ENCODE peak calls at places on chromosomes 3 and 15, in five cellular contexts. P, X, V, M and T are unnamed samples.
A peak's percentile ranks its signal among the peaks of the same experiment; 100 is the strongest.

GRCh38 chr3:149776170-149776569 is 16.2 kb downstream of the ANKUB1 start:
- DNase-seq in P (no peak), M (no peak), V (no peak), X (no peak), T (no peak)

GRCh38 chr3:116835658-116836057 is 126.1 kb downstream of the TUSC7 start:
- DNase-seq in P (no peak), X (no peak), V (no peak), M (no peak), T (no peak)

GRCh38 chr3:153679711-153680110 is 441.5 kb upstream of the ARHGEF26 start:
- DNase-seq in M (no peak), V (no peak), X (no peak), P (no peak), T (no peak)

GRCh38 chr15:61275451-61275850 is 46.3 kb upstream of the RORA start:
- DNase-seq in X (no peak), P (no peak), V (no peak), M (no peak), T (no peak)

GRCh38 chr3:16067837-16068471 is 106.5 kb upstream of the GALNT15 start:
- DNase-seq in M (no peak), P (no peak), X (peak; percentile 60), V (no peak), T (no peak)

GRCh38 chr3:184129012-184129411 is 6.1 kb upstream of the EIF2B5 start:
- DNase-seq in V (no peak), P (peak; percentile 48), M (no peak), X (peak; percentile 44), T (no peak)

GRCh38 chr3:101825904-101826445 is 23.3 kb upstream of the NFKBIZ start:
- DNase-seq in M (no peak), P (no peak), V (no peak), X (no peak), T (no peak)

GRCh38 chr15:90866161-90866715 is 2.1 kb upstream of the FURIN start:
- DNase-seq in P (no peak), X (no peak), M (no peak), V (no peak), T (no peak)

GRCh38 chr3:172622916-172623700 is 87.8 kb downstream of the NCEH1 start:
- DNase-seq in V (no peak), P (no peak), X (peak; percentile 41), M (no peak), T (no peak)

GRCh38 chr15:70267879-70268278 is 170.2 kb upstream of the TLE3 start:
- DNase-seq in M (no peak), V (no peak), P (no peak), X (no peak), T (no peak)

GRCh38 chr15:75452968-75453702 is 1.6 kb upstream of the SIN3A start:
- DNase-seq in M (peak; percentile 30), V (peak; percentile 25), P (peak; percentile 42), X (no peak), T (no peak)

GRCh38 chr15:69579950-69580618 is 127.5 kb downstream of the RPLP1 start:
- DNase-seq in M (no peak), X (no peak), P (peak; percentile 18), V (no peak), T (no peak)

GRCh38 chr15:73957276-73957675 is 31.0 kb downstream of the LOXL1 start:
- DNase-seq in V (no peak), P (no peak), X (no peak), M (no peak), T (no peak)

GRCh38 chr3:139260793-139261736 is 82.8 kb upstream of the MRPS22 start:
- DNase-seq in X (no peak), M (no peak), V (no peak), P (no peak), T (no peak)

GRCh38 chr15:27820722-27821121 is 278.4 kb downstream of the OCA2 start:
- DNase-seq in V (no peak), M (no peak), X (no peak), P (no peak), T (no peak)

GRCh38 chr3:57803647-57804081 is 47.6 kb downstream of the SLMAP start:
- DNase-seq in X (no peak), V (peak; percentile 52), M (no peak), P (no peak), T (peak; percentile 82)

GRCh38 chr3:107432013-107432515 is 54.8 kb downstream of the CCDC54 start:
- DNase-seq in M (no peak), P (no peak), X (peak; percentile 56), V (no peak), T (no peak)

GRCh38 chr15:92079047-92079446 is 225.5 kb downstream of the SLCO3A1 start:
- DNase-seq in X (peak; percentile 37), V (no peak), M (no peak), P (peak; percentile 15), T (no peak)

GRCh38 chr15:99322643-99323405 is 71.5 kb downstream of the LRRC28 start:
- DNase-seq in V (no peak), P (peak; percentile 53), M (no peak), X (no peak), T (no peak)

GRCh38 chr3:5087209-5087608 is 34.9 kb upstream of the ARL8B start:
- DNase-seq in V (no peak), P (no peak), X (no peak), M (no peak), T (no peak)

GRCh38 chr3:169082634-169083033 is 580.9 kb downstream of the MECOM start:
- DNase-seq in M (no peak), X (no peak), V (no peak), P (no peak), T (no peak)

GRCh38 chr15:79329186-79329611 is 18.3 kb downstream of the TMED3 start:
- DNase-seq in M (no peak), V (no peak), X (no peak), P (peak; percentile 37), T (no peak)

GRCh38 chr3:149277338-149277813 is 55.7 kb upstream of the CP start:
- DNase-seq in X (no peak), P (peak; percentile 64), V (peak; percentile 38), M (peak; percentile 5), T (peak; percentile 92)

GRCh38 chr15:52256930-52257733 is 38.5 kb downstream of the MYO5C start:
- DNase-seq in V (no peak), P (no peak), M (no peak), X (no peak), T (no peak)

GRCh38 chr15:91694131-91694828 is 159.2 kb upstream of the SLCO3A1 start:
- DNase-seq in M (no peak), V (no peak), X (peak; percentile 57), P (no peak), T (no peak)

GRCh38 chr15:98729446-98730042 is 81.2 kb downstream of the IGF1R start:
- DNase-seq in P (no peak), V (no peak), M (no peak), X (peak; percentile 56), T (no peak)

DNA sequence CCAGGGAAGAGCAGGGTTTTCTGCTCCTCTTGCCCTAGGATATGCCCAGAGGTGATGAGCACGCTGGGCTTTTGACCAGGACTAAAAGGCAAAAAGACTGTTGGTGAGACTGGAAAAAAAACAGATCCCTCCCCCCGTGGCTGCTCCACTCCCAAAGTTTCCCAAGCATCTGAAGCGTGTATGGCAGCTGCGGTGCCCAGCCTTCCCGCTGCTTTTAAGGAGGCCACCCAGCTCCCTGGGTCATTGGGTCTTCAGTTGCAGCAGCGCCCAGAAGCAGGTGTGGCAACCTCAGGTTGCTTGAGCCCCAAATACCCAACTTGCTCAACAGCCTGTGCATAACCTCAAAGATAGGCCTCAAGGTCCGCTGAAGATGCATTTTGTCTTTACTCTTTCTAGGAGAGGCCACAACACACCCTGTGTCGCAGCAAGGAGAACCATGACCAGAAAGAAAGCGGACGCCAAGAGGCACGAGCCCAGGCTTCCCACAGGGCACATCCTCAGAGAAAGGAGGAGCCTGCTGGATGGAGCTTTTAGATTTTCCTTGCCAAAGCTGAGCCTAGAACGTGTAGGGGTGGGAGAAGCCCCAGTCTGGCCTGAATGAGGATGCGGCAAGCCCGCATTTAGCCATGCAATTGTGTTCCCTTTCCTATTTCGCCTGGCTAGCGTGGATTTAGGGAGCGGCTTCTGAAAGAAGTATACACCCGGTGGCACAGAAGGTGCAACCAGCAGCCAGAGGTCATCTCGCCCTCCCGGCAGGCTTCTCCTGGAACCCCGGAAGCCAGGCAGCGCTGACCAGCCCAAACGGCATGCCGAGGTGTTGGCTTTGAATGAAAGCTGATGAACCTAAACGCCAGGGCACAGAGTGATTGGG is 1.9 kb downstream of the SRGAP3 start:
- DNase-seq in X (no peak), V (no peak), P (no peak), M (no peak), T (no peak)
- H3K4me3 ChIP-seq in X (no peak overlapping the region), V (no peak overlapping the region), P (no peak overlapping the region), M (no peak overlapping the region), T (no peak overlapping the region)

DNA sequence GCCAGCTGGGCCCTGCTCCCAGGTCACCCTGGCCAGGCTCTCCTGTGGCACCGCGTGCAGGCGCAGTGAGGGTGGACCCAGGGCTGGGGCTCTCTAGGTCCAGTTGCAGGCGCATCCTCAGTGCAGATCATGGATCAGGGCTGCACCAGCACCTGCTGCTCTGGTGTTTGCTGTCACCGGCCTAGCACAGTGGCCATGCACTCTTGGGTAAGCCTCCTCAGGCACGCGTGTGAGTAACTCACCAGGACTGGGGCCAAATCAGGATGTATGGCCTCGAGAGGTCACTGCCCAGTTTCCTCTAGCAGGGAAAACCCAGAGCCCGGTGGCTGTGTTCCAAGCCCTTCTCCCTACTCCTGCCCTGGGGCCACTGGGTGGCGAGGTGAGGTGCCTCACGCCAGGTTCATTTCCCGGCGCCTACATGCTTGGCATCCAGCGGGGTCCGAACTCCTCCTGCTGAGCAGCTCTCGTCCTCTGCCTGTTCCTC is 45.5 kb upstream of the SLC41A3 start:
- DNase-seq in X (peak; percentile 29), M (no peak), V (no peak), P (no peak), T (no peak)
- TF ChIP-seq REST in X (no peak), M (no peak), V (no peak), P (no peak), T (no peak)

GRCh38 chr3:129002573-129003569 is 1.8 kb downstream of the EFCC1 start:
- DNase-seq in M (no peak), P (no peak), V (no peak), X (no peak), T (no peak)

GRCh38 chr3:129001817-129002572 is 891 bp downstream of the EFCC1 start:
- DNase-seq in X (peak; percentile 58), M (no peak), P (no peak), V (no peak), T (no peak)

GRCh38 chr3:129005526-129006303 is 4.6 kb downstream of the EFCC1 start:
- DNase-seq in X (no peak), M (no peak), P (peak; percentile 34), V (no peak), T (no peak)

GRCh38 chr3:129004639-129005295 is 3.7 kb downstream of the EFCC1 start:
- DNase-seq in X (no peak), P (no peak), M (no peak), V (no peak), T (no peak)

DNA sequence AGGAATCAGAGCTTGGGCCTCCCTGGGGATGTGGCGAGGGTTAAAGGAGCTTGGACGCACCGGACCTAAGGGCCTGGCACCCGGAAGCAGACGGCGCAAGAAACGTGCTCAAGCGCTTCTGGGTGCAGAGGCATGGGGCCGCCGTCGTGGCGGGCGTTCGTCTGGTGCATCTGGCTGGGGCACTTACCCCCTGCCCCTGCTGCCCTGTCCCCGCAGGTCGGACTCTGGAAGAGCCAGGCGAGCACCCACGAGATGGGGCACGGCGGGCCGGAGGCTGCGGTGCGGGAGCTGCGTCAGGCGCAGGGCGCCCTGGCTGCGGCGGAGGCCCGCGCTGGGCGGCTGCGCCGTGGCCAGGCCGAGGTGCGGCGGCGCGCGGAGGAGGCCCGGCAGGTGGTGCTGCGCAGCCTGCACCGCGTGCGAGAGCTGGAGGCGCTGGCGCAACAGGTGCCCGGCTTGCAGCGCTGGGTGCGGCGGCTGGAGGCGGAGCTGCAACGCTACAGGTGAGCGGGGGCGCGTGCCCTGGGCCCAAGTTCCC is 2.5 kb downstream of the EFCC1 start:
- DNase-seq in M (no peak), P (peak; percentile 23), V (no peak), X (peak; percentile 80), T (no peak)
- H3K4me3 ChIP-seq in M (no peak overlapping the region), P (peak overlapping the region; percentile 21), V (no peak overlapping the region), X (no peak overlapping the region), T (peak overlapping the region; percentile 16)

GRCh38 chr15:22980189-22981136 is at the start of gene CYFIP1:
- DNase-seq in P (peak; percentile 68), X (peak; percentile 95), M (no peak), V (peak; percentile 96), T (no peak)
- TF ChIP-seq REST in P (no peak), X (no peak), M (no peak), V (no peak), T (no peak)